ENCODE peak calls at places on chromosomes 1 and 21, in five cellular contexts. H is thoracic aorta, G is activated gamma-delta T cell treated with Interleukin-2 at 50 U/mL for 16 hours, M is H7, E is pons. Y is an unnamed sample.

GRCh38 chr21:29433366-29434059 is 134.8 kb downstream of the BACH1 start:
- DNase-seq in H (no peak), G (no peak), M (no peak), E (no peak), Y (no peak)

GRCh38 chr1:40645110-40645680 is 20.3 kb downstream of the RIMS3 start:
- DNase-seq in H (no peak), G (no peak), M (no peak), E (no peak), Y (no peak)

GRCh38 chr1:40315795-40316594 is 1.1 kb downstream of the COL9A2 start:
- DNase-seq in H (no peak), G (no peak), M (peak), E (peak), Y (peak)

GRCh38 chr1:158952416-158952815 is 21.1 kb downstream of the PYHIN1 start:
- DNase-seq in H (no peak), G (no peak), M (no peak), E (no peak), Y (no peak)

GRCh38 chr1:210594605-210595004 is 265.9 kb downstream of the HHAT start:
- DNase-seq in H (no peak), G (no peak), M (no peak), E (no peak), Y (no peak)

GRCh38 chr1:209382701-209383100 is 200.8 kb upstream of the CAMK1G start:
- DNase-seq in H (no peak), G (no peak), M (no peak), E (no peak), Y (no peak)

GRCh38 chr1:201085902-201086735 is 26.1 kb downstream of the CACNA1S start:
- DNase-seq in H (no peak), G (peak), M (peak), E (peak), Y (peak)

GRCh38 chr1:3717715-3718601 is 34.3 kb upstream of the CCDC27 start:
- DNase-seq in H (no peak), G (no peak), M (peak), E (no peak), Y (peak)

GRCh38 chr1:226309398-226310122 is 596 bp upstream of the LIN9 start:
- DNase-seq in H (no peak), G (no peak), M (no peak), E (peak), Y (peak)

GRCh38 chr1:235913311-235913710 is 46.6 kb upstream of the LYST start:
- DNase-seq in H (no peak), G (no peak), M (no peak), E (no peak), Y (no peak)

GRCh38 chr1:52579415-52579814 is 22.8 kb upstream of the GPX7 start:
- DNase-seq in H (no peak), G (no peak), M (no peak), E (no peak), Y (no peak)

GRCh38 chr1:166233750-166234366 is 67.1 kb upstream of the FAM78B start:
- DNase-seq in H (no peak), G (no peak), M (no peak), E (no peak), Y (no peak)

GRCh38 chr1:201405484-201405831 is 6.3 kb upstream of the LAD1 start:
- DNase-seq in H (no peak), G (no peak), M (no peak), E (no peak), Y (no peak)

GRCh38 chr1:54263601-54264226 is 63.7 kb downstream of the MRPL37 start:
- DNase-seq in H (no peak), G (no peak), M (no peak), E (no peak), Y (no peak)

GRCh38 chr1:115952547-115952946 is 23.8 kb upstream of the SLC22A15 start:
- DNase-seq in H (no peak), G (no peak), M (no peak), E (no peak), Y (no peak)

GRCh38 chr1:66525086-66525485 is 8.9 kb upstream of the SGIP1 start:
- DNase-seq in H (no peak), G (no peak), M (no peak), E (no peak), Y (no peak)

GRCh38 chr1:82317671-82318070 is 516.9 kb downstream of the ADGRL2 start:
- DNase-seq in H (no peak), G (no peak), M (no peak), E (no peak), Y (no peak)

GRCh38 chr21:45022348-45022675 is 52.1 kb upstream of the ADARB1 start:
- DNase-seq in H (no peak), G (no peak), M (no peak), E (no peak), Y (no peak)

GRCh38 chr1:175648927-175649326 is 94.5 kb downstream of the TNR start:
- DNase-seq in H (no peak), G (no peak), M (no peak), E (no peak), Y (no peak)

GRCh38 chr1:23423415-23424170 is 955 bp downstream of the TCEA3 start:
- DNase-seq in H (no peak), G (no peak), M (peak), E (no peak), Y (peak)

GRCh38 chr21:42425603-42425985 is 21.9 kb downstream of the UBASH3A start:
- DNase-seq in H (no peak), G (no peak), M (no peak), E (no peak), Y (no peak)

GRCh38 chr1:56190975-56191768 is 388.2 kb downstream of the PLPP3 start:
- DNase-seq in H (no peak), G (no peak), M (no peak), E (no peak), Y (no peak)

GRCh38 chr1:145858238-145858936 is 494 bp downstream of the PIAS3 start:
- DNase-seq in H (no peak), G (peak), M (peak), E (no peak), Y (peak)

GRCh38 chr1:85484716-85485115 is 19.8 kb upstream of the DDAH1 start:
- DNase-seq in H (no peak), G (no peak), M (no peak), E (no peak), Y (no peak)

GRCh38 chr1:99748419-99748818 is 18.0 kb downstream of the FRRS1 start:
- DNase-seq in H (no peak), G (no peak), M (no peak), E (no peak), Y (no peak)

GRCh38 chr21:43188712-43189151 is 19.9 kb downstream of the CRYAA start:
- DNase-seq in H (no peak), G (no peak), M (peak), E (peak), Y (no peak)

GRCh38 chr1:248848596-248848995 is 10.3 kb downstream of the ZNF692 start:
- DNase-seq in H (no peak), G (no peak), M (no peak), E (no peak), Y (no peak)

GRCh38 chr1:1132928-1133750 is 17.2 kb upstream of the C1orf159 start:
- DNase-seq in H (no peak), G (no peak), M (no peak), E (no peak), Y (no peak)

GRCh38 chr1:29002792-29003191 is 88.4 kb downstream of the EPB41 start:
- DNase-seq in H (no peak), G (no peak), M (no peak), E (no peak), Y (no peak)

GRCh38 chr1:27290586-27290985 is 31.4 kb upstream of the TMEM222 start:
- DNase-seq in H (no peak), G (no peak), M (peak), E (no peak), Y (no peak)

GRCh38 chr21:8993943-8994639 is 1527.3 kb upstream of the TPTE start:
- DNase-seq in H (no peak), G (no peak), M (no peak), E (no peak), Y (no peak)

GRCh38 chr1:36658838-36659237 is 176.1 kb upstream of the CSF3R start:
- DNase-seq in H (no peak), G (no peak), M (no peak), E (no peak), Y (no peak)

GRCh38 chr1:66539491-66539890 is 5.5 kb downstream of the SGIP1 start:
- DNase-seq in H (no peak), G (no peak), M (no peak), E (no peak), Y (no peak)

GRCh38 chr1:44650159-44650831 is 24.0 kb downstream of the TMEM53 start:
- DNase-seq in H (no peak), G (no peak), M (peak), E (peak), Y (no peak)

GRCh38 chr21:42694751-42695150 is 41.3 kb downstream of the PDE9A start:
- DNase-seq in H (no peak), G (no peak), M (peak), E (no peak), Y (no peak)

GRCh38 chr1:247367786-247368342 is 36.2 kb upstream of the ZNF496 start:
- DNase-seq in H (no peak), G (no peak), M (no peak), E (no peak), Y (no peak)

GRCh38 chr21:45209046-45209445 is 78.6 kb downstream of the POFUT2 start:
- DNase-seq in H (no peak), G (no peak), M (no peak), E (no peak), Y (no peak)

GRCh38 chr1:50371749-50372148 is 51.5 kb downstream of the DMRTA2 start:
- DNase-seq in H (no peak), G (no peak), M (no peak), E (no peak), Y (no peak)

GRCh38 chr1:154265586-154265985 is 6.8 kb upstream of the HAX1 start:
- DNase-seq in H (no peak), G (no peak), M (no peak), E (no peak), Y (no peak)

Y was measured in HuH-7.5.